ENCODE peak calls at places on chromosome 10, in six cellular contexts. H, C, U, N, G and S are unnamed samples.

GRCh38 chr10:98374176-98374969 is 40.6 kb downstream of the PYROXD2 start:
- DNase-seq in C (peak; percentile 88), G (peak; percentile 78), U (no peak), H (no peak), N (no peak), S (no peak)

GRCh38 chr10:11036424-11037011 is 18.8 kb downstream of the CELF2 start:
- DNase-seq in N (peak; percentile 59), U (peak; percentile 77), H (no peak), C (peak; percentile 68), G (peak; percentile 48), S (no peak)

GRCh38 chr10:99236627-99237309 is 1.1 kb upstream of the HPSE2 start:
- DNase-seq in H (no peak), U (peak; percentile 52), G (no peak), N (peak; percentile 57), C (no peak), S (no peak)

GRCh38 chr10:125084191-125085186 is 75.9 kb downstream of the CTBP2 start:
- DNase-seq in U (peak; percentile 68), G (peak; percentile 87), N (no peak), H (peak; percentile 85), C (peak; percentile 90), S (no peak)

GRCh38 chr10:78388331-78389050 is 354.8 kb downstream of the RPS24 start:
- DNase-seq in N (no peak), G (no peak), H (no peak), C (no peak), U (no peak), S (no peak)

GRCh38 chr10:43255644-43256431 is 11.0 kb downstream of the RASGEF1A start:
- DNase-seq in N (peak; percentile 71), U (peak; percentile 86), H (peak; percentile 21), G (peak; percentile 48), C (peak; percentile 56), S (peak; percentile 68)

GRCh38 chr10:102291221-102291905 is 46.0 kb downstream of the GBF1 start:
- DNase-seq in U (no peak), G (no peak), C (no peak), N (no peak), H (no peak), S (no peak)

GRCh38 chr10:111267673-111268072 is 190.8 kb downstream of the ADRA2A start:
- DNase-seq in C (no peak), H (no peak), N (no peak), G (no peak), U (peak; percentile 37), S (no peak)

GRCh38 chr10:36362257-36362656 is 720.2 kb upstream of the FZD8 start:
- DNase-seq in U (peak; percentile 8), C (no peak), N (no peak), G (no peak), H (no peak), S (no peak)

GRCh38 chr10:79392020-79392398 is 44.7 kb downstream of the PPIF start:
- DNase-seq in H (no peak), N (no peak), U (no peak), G (no peak), C (no peak), S (no peak)

GRCh38 chr10:98170249-98171117 is 36.0 kb downstream of the R3HCC1L start:
- DNase-seq in U (peak; percentile 88), H (peak; percentile 40), N (peak; percentile 67), G (peak; percentile 69), C (peak; percentile 56), S (peak; percentile 74)

GRCh38 chr10:88672041-88672440 is 7.8 kb downstream of the LIPF start:
- DNase-seq in N (no peak), G (no peak), C (no peak), U (no peak), H (no peak), S (no peak)

GRCh38 chr10:15494850-15495249 is 123.8 kb upstream of the FAM171A1 start:
- DNase-seq in H (no peak), U (no peak), G (no peak), N (no peak), C (no peak), S (no peak)

GRCh38 chr10:50501899-50502556 is 121.7 kb downstream of the SGMS1 start:
- DNase-seq in C (no peak), H (no peak), U (peak; percentile 33), G (peak; percentile 51), N (no peak), S (no peak)

GRCh38 chr10:13450078-13450477 is 78.7 kb downstream of the BEND7 start:
- DNase-seq in G (peak; percentile 47), H (no peak), U (no peak), C (peak; percentile 90), N (no peak), S (no peak)

GRCh38 chr10:114030140-114030539 is 13.5 kb upstream of the ADRB1 start:
- DNase-seq in N (no peak), H (peak; percentile 12), U (no peak), G (peak; percentile 34), C (no peak), S (no peak)

GRCh38 chr10:13528875-13529713 is at the start of gene BEND7:
- DNase-seq in H (no peak), U (peak; percentile 48), G (peak; percentile 16), N (peak; percentile 73), C (peak; percentile 52), S (no peak)

GRCh38 chr10:29735628-29736324 is 101.0 kb upstream of the SVIL start:
- DNase-seq in G (peak; percentile 89), C (peak; percentile 66), N (peak; percentile 86), U (peak; percentile 78), H (peak; percentile 80), S (peak; percentile 2)

GRCh38 chr10:23031318-23031717 is 64.1 kb upstream of the MSRB2 start:
- DNase-seq in C (no peak), N (no peak), U (no peak), G (no peak), H (no peak), S (no peak)

GRCh38 chr10:121104476-121105111 is 253.4 kb downstream of the WDR11 start:
- DNase-seq in G (no peak), C (no peak), U (no peak), H (no peak), N (peak; percentile 9), S (no peak)

GRCh38 chr10:36280396-36280795 is 638.3 kb upstream of the FZD8 start:
- DNase-seq in G (peak; percentile 44), C (peak; percentile 23), H (no peak), U (peak; percentile 26), N (no peak), S (no peak)

GRCh38 chr10:12501324-12501723 is 152.0 kb downstream of the CAMK1D start:
- DNase-seq in U (no peak), N (no peak), G (no peak), H (no peak), C (no peak), S (no peak)

GRCh38 chr10:10826125-10826524 is 191.5 kb upstream of the CELF2 start:
- DNase-seq in H (no peak), C (peak; percentile 92), G (peak; percentile 23), N (no peak), U (no peak), S (no peak)

GRCh38 chr10:79146611-79147130 is 77.9 kb downstream of the ZMIZ1 start:
- DNase-seq in C (peak; percentile 65), H (no peak), N (no peak), G (no peak), U (no peak), S (no peak)

GRCh38 chr10:3848005-3848767 is 63.2 kb upstream of the KLF6 start:
- DNase-seq in G (no peak), H (no peak), C (peak; percentile 83), U (no peak), N (no peak), S (no peak)

GRCh38 chr10:69406302-69406811 is 10.4 kb downstream of the TACR2 start:
- DNase-seq in H (no peak), C (no peak), U (peak; percentile 47), G (peak; percentile 34), N (no peak), S (no peak)

GRCh38 chr10:116796910-116797513 is 52.3 kb upstream of the ENO4 start:
- DNase-seq in U (peak; percentile 95), G (peak; percentile 74), C (peak; percentile 84), N (peak; percentile 92), H (peak; percentile 65), S (peak; percentile 72)
- TF ChIP-seq EZH2phosphoT487 in U (no peak), G (no peak), C (no peak), N (no peak), H (no peak), S (no peak)

GRCh38 chr10:119296703-119297102 is 89.3 kb downstream of the GRK5 start:
- DNase-seq in C (peak; percentile 18), G (no peak), N (no peak), H (no peak), U (no peak), S (no peak)
- TF ChIP-seq EZH2phosphoT487 in C (no peak), G (no peak), N (no peak), H (no peak), U (no peak), S (no peak)

GRCh38 chr10:32746869-32747268 is 211.2 kb downstream of the ITGB1 start:
- DNase-seq in U (no peak), G (no peak), C (no peak), H (no peak), N (no peak), S (no peak)
- TF ChIP-seq EZH2phosphoT487 in U (no peak), G (no peak), C (no peak), H (no peak), N (no peak), S (no peak)

GRCh38 chr10:70651661-70652060 is 20.6 kb upstream of the ADAMTS14 start:
- DNase-seq in C (no peak), G (peak; percentile 46), U (peak; percentile 77), H (no peak), N (peak; percentile 47), S (peak; percentile 92)
- TF ChIP-seq EZH2phosphoT487 in C (no peak), G (no peak), U (no peak), H (no peak), N (no peak), S (no peak)

DNA sequence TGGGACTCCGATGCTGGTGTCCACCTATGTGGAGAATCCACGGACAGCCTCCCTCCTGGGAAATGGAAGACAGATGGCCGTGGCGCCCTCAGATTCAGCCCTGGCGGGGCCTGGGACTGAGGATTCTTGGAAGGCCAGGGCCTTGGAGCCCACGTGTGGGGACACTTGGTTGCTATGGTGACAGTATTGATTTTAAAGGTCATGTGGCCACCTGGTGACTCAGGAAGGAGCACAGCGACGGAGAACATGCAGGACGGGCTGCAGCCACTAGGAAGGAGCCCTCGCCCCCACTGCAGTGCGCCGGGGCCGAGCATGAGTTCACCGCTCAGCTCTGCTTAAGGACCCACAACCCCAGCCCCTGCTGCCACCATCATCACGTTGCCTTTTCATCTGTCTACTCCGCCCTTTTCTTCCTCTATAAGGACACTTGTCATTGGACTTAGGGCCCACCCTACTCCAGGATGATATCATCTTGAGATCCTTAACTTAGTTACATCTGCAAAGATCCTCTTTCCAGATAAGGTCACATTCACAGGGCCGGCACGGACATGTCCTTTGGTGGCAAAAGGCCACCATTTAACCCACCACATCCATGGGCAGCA is 3.7 kb upstream of the STK32C start:
- DNase-seq in U (peak; percentile 84), G (no peak), H (peak; percentile 67), N (peak; percentile 38), C (no peak), S (no peak)
- TF ChIP-seq EZH2phosphoT487 in U (no peak), G (no peak), H (no peak), N (no peak), C (no peak), S (no peak)